ENCODE peak calls at places on chromosomes 1 and 21, in six cellular contexts. One of them, this sample, is unnamed.
A peak's percentile ranks its signal among the peaks of the same experiment; 100 is the strongest.

GRCh38 chr1:181656491-181656890 is 173.2 kb downstream of the CACNA1E start:
- DNase-seq in PC-3: no peak
- DNase-seq in neural progenitor cell: no peak
- DNase-seq in HCT116: no peak
- DNase-seq in SK-N-SH: no peak
- DNase-seq in MM.1S: no peak
- DNase-seq in this sample: peak; percentile 11

GRCh38 chr1:58722967-58723366 is 23.1 kb upstream of the MYSM1 start:
- DNase-seq in SK-N-SH: no peak
- DNase-seq in MM.1S: peak; percentile 23
- DNase-seq in neural progenitor cell: no peak
- DNase-seq in HCT116: no peak
- DNase-seq in PC-3: no peak
- DNase-seq in this sample: peak; percentile 30

GRCh38 chr1:228101994-228102790 is 933 bp downstream of the C1orf35 start:
- DNase-seq in PC-3: peak; percentile 65
- DNase-seq in neural progenitor cell: peak; percentile 71
- DNase-seq in HCT116: no peak
- DNase-seq in SK-N-SH: peak; percentile 86
- DNase-seq in MM.1S: peak; percentile 60
- DNase-seq in this sample: peak; percentile 66

GRCh38 chr1:176837708-176838107 is 326.8 kb downstream of the ASTN1 start:
- DNase-seq in neural progenitor cell: no peak
- DNase-seq in HCT116: no peak
- DNase-seq in MM.1S: no peak
- DNase-seq in SK-N-SH: no peak
- DNase-seq in PC-3: no peak
- DNase-seq in this sample: no peak

GRCh38 chr1:83109692-83110091 is 889.2 kb downstream of the TTLL7 start:
- DNase-seq in PC-3: no peak
- DNase-seq in MM.1S: no peak
- DNase-seq in SK-N-SH: no peak
- DNase-seq in HCT116: no peak
- DNase-seq in neural progenitor cell: no peak
- DNase-seq in this sample: no peak

GRCh38 chr1:28341591-28341990 is 12.8 kb downstream of the MED18 start:
- DNase-seq in MM.1S: no peak
- DNase-seq in neural progenitor cell: no peak
- DNase-seq in SK-N-SH: no peak
- DNase-seq in PC-3: peak; percentile 78
- DNase-seq in HCT116: no peak
- DNase-seq in this sample: peak; percentile 28

GRCh38 chr1:115029526-115029925 is at the start of gene TSHB:
- DNase-seq in MM.1S: no peak
- DNase-seq in PC-3: no peak
- DNase-seq in SK-N-SH: no peak
- DNase-seq in HCT116: no peak
- DNase-seq in neural progenitor cell: no peak
- DNase-seq in this sample: no peak

GRCh38 chr1:215393476-215393875 is 173.6 kb upstream of the KCTD3 start:
- DNase-seq in neural progenitor cell: no peak
- DNase-seq in MM.1S: no peak
- DNase-seq in SK-N-SH: no peak
- DNase-seq in HCT116: no peak
- DNase-seq in PC-3: no peak
- DNase-seq in this sample: no peak

GRCh38 chr1:201072149-201072548 is 40.1 kb downstream of the CACNA1S start:
- DNase-seq in PC-3: peak; percentile 97
- DNase-seq in SK-N-SH: no peak
- DNase-seq in MM.1S: no peak
- DNase-seq in neural progenitor cell: no peak
- DNase-seq in HCT116: no peak
- DNase-seq in this sample: peak; percentile 48

GRCh38 chr1:97082160-97082848 is 360.7 kb downstream of the PTBP2 start:
- DNase-seq in PC-3: no peak
- DNase-seq in SK-N-SH: no peak
- DNase-seq in MM.1S: no peak
- DNase-seq in neural progenitor cell: no peak
- DNase-seq in HCT116: no peak
- DNase-seq in this sample: no peak

GRCh38 chr1:231828182-231828920 is 201.8 kb downstream of the DISC1 start:
- DNase-seq in MM.1S: no peak
- DNase-seq in PC-3: peak; percentile 99
- DNase-seq in HCT116: peak; percentile 60
- DNase-seq in neural progenitor cell: no peak
- DNase-seq in SK-N-SH: no peak
- DNase-seq in this sample: peak; percentile 95

GRCh38 chr21:31180256-31181088 is 142.2 kb upstream of the KRTAP19-8 start:
- DNase-seq in MM.1S: peak; percentile 59
- DNase-seq in PC-3: peak; percentile 71
- DNase-seq in HCT116: peak; percentile 24
- DNase-seq in SK-N-SH: peak; percentile 68
- DNase-seq in neural progenitor cell: peak; percentile 30
- DNase-seq in this sample: peak; percentile 68

GRCh38 chr21:18041012-18041411 is 203.6 kb upstream of the CHODL start:
- DNase-seq in MM.1S: peak; percentile 76
- DNase-seq in HCT116: no peak
- DNase-seq in PC-3: peak; percentile 50
- DNase-seq in neural progenitor cell: peak; percentile 73
- DNase-seq in SK-N-SH: peak; percentile 4
- DNase-seq in this sample: no peak
- TF ChIP-seq EZH2phosphoT487 in MM.1S: no peak
- TF ChIP-seq EZH2phosphoT487 in HCT116: no peak
- TF ChIP-seq EZH2phosphoT487 in PC-3: no peak
- TF ChIP-seq EZH2phosphoT487 in neural progenitor cell: no peak
- TF ChIP-seq EZH2phosphoT487 in SK-N-SH: no peak
- TF ChIP-seq EZH2phosphoT487 in this sample: no peak

GRCh38 chr21:21439761-21440160 is 441.6 kb downstream of the NCAM2 start:
- DNase-seq in HCT116: no peak
- DNase-seq in PC-3: peak; percentile 47
- DNase-seq in SK-N-SH: no peak
- DNase-seq in neural progenitor cell: no peak
- DNase-seq in MM.1S: no peak
- DNase-seq in this sample: no peak
- H3K9ac ChIP-seq in HCT116: no peak overlapping the region
- H3K9ac ChIP-seq in PC-3: no peak overlapping the region
- H3K9ac ChIP-seq in SK-N-SH: no peak overlapping the region
- H3K9ac ChIP-seq in neural progenitor cell: no peak overlapping the region
- H3K9ac ChIP-seq in MM.1S: no peak overlapping the region
- H3K9ac ChIP-seq in this sample: no peak overlapping the region

GRCh38 chr1:27090921-27091320 is 64.0 kb downstream of the SLC9A1 start:
- DNase-seq in MM.1S: no peak
- DNase-seq in PC-3: no peak
- DNase-seq in SK-N-SH: no peak
- DNase-seq in HCT116: no peak
- DNase-seq in neural progenitor cell: no peak
- DNase-seq in this sample: no peak
- TF ChIP-seq EZH2phosphoT487 in MM.1S: no peak
- TF ChIP-seq EZH2phosphoT487 in PC-3: no peak
- TF ChIP-seq EZH2phosphoT487 in SK-N-SH: no peak
- TF ChIP-seq EZH2phosphoT487 in HCT116: no peak
- TF ChIP-seq EZH2phosphoT487 in neural progenitor cell: no peak
- TF ChIP-seq EZH2phosphoT487 in this sample: no peak

DNA sequence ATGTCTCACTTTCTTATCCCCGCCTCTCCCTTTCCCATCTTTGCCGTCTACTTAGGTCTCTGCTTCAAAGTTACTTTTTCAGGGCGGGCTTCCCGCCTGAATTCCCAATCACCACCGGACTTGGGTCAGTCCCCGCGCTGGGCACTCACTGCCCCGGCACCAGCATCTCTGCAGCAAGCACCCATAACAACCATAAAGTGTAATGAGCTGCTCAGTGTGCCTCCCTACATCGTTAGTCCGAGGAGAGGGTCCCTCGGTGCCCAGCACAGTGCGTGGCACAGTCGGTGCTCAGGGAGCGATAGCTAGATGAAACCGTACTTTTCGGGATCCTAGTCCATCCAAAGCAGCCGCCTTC is 633 bp upstream of the CTPS1 start:
- DNase-seq in neural progenitor cell: peak; percentile 25
- DNase-seq in PC-3: no peak
- DNase-seq in SK-N-SH: no peak
- DNase-seq in HCT116: no peak
- DNase-seq in MM.1S: no peak
- DNase-seq in this sample: no peak
- H3K9ac ChIP-seq in neural progenitor cell: no peak overlapping the region
- H3K9ac ChIP-seq in PC-3: peak overlapping the region; percentile 94
- H3K9ac ChIP-seq in SK-N-SH: peak overlapping the region; percentile 87
- H3K9ac ChIP-seq in HCT116: peak overlapping the region; percentile 97
- H3K9ac ChIP-seq in MM.1S: peak overlapping the region; percentile 97
- H3K9ac ChIP-seq in this sample: peak overlapping the region; percentile 83

This sample was measured in GM23248.